ENCODE peak calls at places on chromosome 9, in six cellular contexts. O, K, D, W, Y and A are unnamed samples.

GRCh38 chr9:137606734-137607138 is 1.2 kb downstream of the ARRDC1 start:
- DNase-seq in O (no peak), K (no peak), D (peak; percentile 30), W (no peak), Y (no peak), A (no peak)

GRCh38 chr9:18260527-18260926 is 213.4 kb upstream of the ADAMTSL1 start:
- DNase-seq in O (no peak), K (no peak), D (no peak), W (peak; percentile 72), Y (no peak), A (no peak)

GRCh38 chr9:126347911-126348760 is 21.5 kb downstream of the MVB12B start:
- DNase-seq in O (no peak), K (peak; percentile 8), D (peak; percentile 48), W (no peak), Y (peak; percentile 48), A (no peak)

GRCh38 chr9:37034320-37034937 is 361 bp upstream of the PAX5 start:
- DNase-seq in O (peak; percentile 85), K (peak; percentile 89), D (no peak), W (no peak), Y (no peak), A (no peak)

GRCh38 chr9:132857031-132857430 is 21.1 kb downstream of the AK8 start:
- DNase-seq in O (no peak), K (no peak), D (no peak), W (peak; percentile 96), Y (no peak), A (peak; percentile 80)

GRCh38 chr9:41229408-41230401 is 40.6 kb upstream of the ZNG1F start:
- DNase-seq in O (peak; percentile 40), K (peak; percentile 6), D (no peak), W (peak; percentile 7), Y (no peak), A (no peak)

GRCh38 chr9:22141906-22142305 is 132.8 kb upstream of the CDKN2B start:
- DNase-seq in O (no peak), K (no peak), D (no peak), W (peak; percentile 95), Y (no peak), A (no peak)

GRCh38 chr9:90061187-90061586 is 456.4 kb downstream of the GADD45G start:
- DNase-seq in O (no peak), K (no peak), D (no peak), W (no peak), Y (no peak), A (no peak)

GRCh38 chr9:36584626-36585460 is 12.1 kb downstream of the MELK start:
- DNase-seq in O (no peak), K (no peak), D (peak; percentile 55), W (peak; percentile 49), Y (no peak), A (no peak)

GRCh38 chr9:127973169-127974001 is 7.4 kb downstream of the EEIG1 start:
- DNase-seq in O (no peak), K (no peak), D (no peak), W (no peak), Y (no peak), A (peak; percentile 33)

GRCh38 chr9:38089387-38090165 is 20.5 kb upstream of the SHB start:
- DNase-seq in O (peak; percentile 59), K (no peak), D (no peak), W (no peak), Y (no peak), A (no peak)

GRCh38 chr9:133944746-133945135 is 47.4 kb downstream of the VAV2 start:
- DNase-seq in O (no peak), K (no peak), D (peak; percentile 75), W (peak; percentile 90), Y (no peak), A (no peak)

GRCh38 chr9:90296539-90296938 is 346.1 kb downstream of the DIRAS2 start:
- DNase-seq in O (no peak), K (no peak), D (no peak), W (no peak), Y (no peak), A (no peak)

GRCh38 chr9:121295662-121296191 is 27.8 kb downstream of the GSN start:
- DNase-seq in O (no peak), K (no peak), D (no peak), W (no peak), Y (no peak), A (peak; percentile 56)

GRCh38 chr9:114777841-114778240 is 28.0 kb downstream of the TNFSF15 start:
- DNase-seq in O (no peak), K (no peak), D (no peak), W (no peak), Y (no peak), A (no peak)

GRCh38 chr9:33106827-33107621 is 30.6 kb upstream of the SMU1 start:
- DNase-seq in O (no peak), K (no peak), D (peak; percentile 75), W (peak; percentile 95), Y (no peak), A (no peak)

GRCh38 chr9:29214702-29215248 is 1641.5 kb upstream of the C9orf72 start:
- DNase-seq in O (no peak), K (no peak), D (no peak), W (no peak), Y (peak; percentile 13), A (no peak)

GRCh38 chr9:105157178-105157583 is 87.3 kb upstream of the SLC44A1 start:
- DNase-seq in O (peak; percentile 59), K (peak; percentile 76), D (peak; percentile 52), W (peak; percentile 88), Y (no peak), A (peak; percentile 53)

GRCh38 chr9:114396558-114397218 is 8.9 kb upstream of the AKNA start:
- DNase-seq in O (no peak), K (peak; percentile 56), D (no peak), W (peak; percentile 89), Y (no peak), A (peak; percentile 78)

GRCh38 chr9:114837923-114838322 is 32.1 kb upstream of the TNFSF15 start:
- DNase-seq in O (no peak), K (no peak), D (no peak), W (no peak), Y (no peak), A (no peak)

GRCh38 chr9:34428325-34428958 is 29.9 kb downstream of the FAM219A start:
- DNase-seq in O (no peak), K (no peak), D (no peak), W (no peak), Y (no peak), A (no peak)

GRCh38 chr9:91943876-91944470 is 6.1 kb downstream of the ROR2 start:
- DNase-seq in O (no peak), K (no peak), D (no peak), W (peak; percentile 60), Y (no peak), A (no peak)

GRCh38 chr9:2243666-2244555 is 228.8 kb downstream of the SMARCA2 start:
- DNase-seq in O (no peak), K (no peak), D (no peak), W (peak; percentile 60), Y (no peak), A (no peak)

GRCh38 chr9:124478014-124478753 is 27.9 kb downstream of the ADGRD2 start:
- DNase-seq in O (no peak), K (no peak), D (no peak), W (no peak), Y (no peak), A (no peak)

GRCh38 chr9:124475158-124475867 is 25.1 kb downstream of the ADGRD2 start:
- DNase-seq in O (no peak), K (no peak), D (no peak), W (no peak), Y (peak; percentile 47), A (no peak)

GRCh38 chr9:124475868-124476690 is 25.8 kb downstream of the ADGRD2 start:
- DNase-seq in O (no peak), K (no peak), D (no peak), W (no peak), Y (no peak), A (no peak)

GRCh38 chr9:124479371-124479770 is 27.8 kb downstream of the NR5A1 start:
- DNase-seq in O (no peak), K (no peak), D (no peak), W (no peak), Y (no peak), A (no peak)

GRCh38 chr9:124477211-124478013 is 27.2 kb downstream of the ADGRD2 start:
- DNase-seq in O (no peak), K (no peak), D (no peak), W (peak; percentile 5), Y (no peak), A (no peak)
- H3K4me3 ChIP-seq in O (no peak overlapping the region), K (no peak overlapping the region), D (no peak overlapping the region), W (peak overlapping the region; percentile 21), Y (peak overlapping the region; percentile 29), A (no peak overlapping the region)

GRCh38 chr9:87497604-87498045 is at the start of gene DAPK1:
- DNase-seq in O (peak; percentile 83), K (no peak), D (peak; percentile 81), W (peak; percentile 66), Y (peak; percentile 66), A (peak; percentile 78)

GRCh38 chr9:87494970-87495471 is 2.6 kb upstream of the DAPK1 start:
- DNase-seq in O (peak; percentile 76), K (no peak), D (no peak), W (no peak), Y (no peak), A (no peak)

GRCh38 chr9:87498816-87499454 is 1.3 kb downstream of the DAPK1 start:
- DNase-seq in O (no peak), K (no peak), D (no peak), W (no peak), Y (no peak), A (no peak)

GRCh38 chr9:87498046-87498815 is 564 bp downstream of the DAPK1 start:
- DNase-seq in O (peak; percentile 45), K (no peak), D (peak; percentile 69), W (peak; percentile 63), Y (no peak), A (peak; percentile 47)

GRCh38 chr9:87497080-87497603 is 525 bp upstream of the DAPK1 start:
- DNase-seq in O (no peak), K (no peak), D (no peak), W (no peak), Y (no peak), A (no peak)
- H3K4me3 ChIP-seq in O (peak overlapping the region; percentile 60), K (no peak overlapping the region), D (peak overlapping the region; percentile 70), W (peak overlapping the region; percentile 78), Y (peak overlapping the region; percentile 71), A (peak overlapping the region; percentile 87)

GRCh38 chr9:107755267-107755666 is 265.7 kb upstream of the KLF4 start:
- DNase-seq in O (no peak), K (no peak), D (peak; percentile 85), W (peak; percentile 42), Y (no peak), A (no peak)

GRCh38 chr9:107744873-107745272 is 255.3 kb upstream of the KLF4 start:
- DNase-seq in O (peak; percentile 38), K (no peak), D (no peak), W (no peak), Y (no peak), A (no peak)

GRCh38 chr9:107751522-107752235 is 262.1 kb upstream of the KLF4 start:
- DNase-seq in O (peak; percentile 84), K (no peak), D (peak; percentile 55), W (peak; percentile 34), Y (peak; percentile 36), A (peak; percentile 35)

GRCh38 chr9:107750741-107751521 is 261.4 kb upstream of the KLF4 start:
- DNase-seq in O (peak; percentile 63), K (no peak), D (peak; percentile 82), W (peak; percentile 98), Y (no peak), A (peak; percentile 88)

GRCh38 chr9:107749787-107750444 is 260.3 kb upstream of the KLF4 start:
- DNase-seq in O (no peak), K (no peak), D (peak; percentile 86), W (peak; percentile 97), Y (no peak), A (peak; percentile 94)
- H3K4me3 ChIP-seq in O (no peak overlapping the region), K (no peak overlapping the region), D (peak overlapping the region; percentile 25), W (no peak overlapping the region), Y (no peak overlapping the region), A (no peak overlapping the region)

GRCh38 chr9:116154976-116155699 is 1.5 kb downstream of the PAPPA start:
- DNase-seq in O (no peak), K (no peak), D (no peak), W (peak; percentile 87), Y (no peak), A (peak; percentile 30)
- H3K4me3 ChIP-seq in O (no peak overlapping the region), K (no peak overlapping the region), D (peak overlapping the region; percentile 63), W (peak overlapping the region; percentile 73), Y (peak overlapping the region; percentile 86), A (peak overlapping the region; percentile 70)